ENCODE peak calls at places on chromosomes 16 and 17, in four cellular contexts. One of them, this sample, is unnamed.

GRCh38 chr16:59535298-59535697 is 801.2 kb upstream of the GOT2 start:
- DNase-seq in RWPE2: no peak
- DNase-seq in body of pancreas: no peak
- DNase-seq in tibial artery: no peak
- DNase-seq in this sample: no peak

GRCh38 chr17:45070809-45071208 is 9.7 kb downstream of the NMT1 start:
- DNase-seq in RWPE2: no peak
- DNase-seq in body of pancreas: no peak
- DNase-seq in tibial artery: no peak
- DNase-seq in this sample: no peak

GRCh38 chr17:44071198-44071520 is 624 bp downstream of the G6PC3 start:
- DNase-seq in RWPE2: no peak
- DNase-seq in body of pancreas: no peak
- DNase-seq in tibial artery: no peak
- DNase-seq in this sample: no peak

GRCh38 chr16:13997933-13998332 is 73.2 kb upstream of the MRTFB start:
- DNase-seq in RWPE2: no peak
- DNase-seq in body of pancreas: no peak
- DNase-seq in tibial artery: no peak
- DNase-seq in this sample: no peak

GRCh38 chr16:21554795-21555585 is 44.4 kb upstream of the METTL9 start:
- DNase-seq in RWPE2: peak; percentile 83
- DNase-seq in body of pancreas: peak; percentile 89
- DNase-seq in tibial artery: peak; percentile 93
- DNase-seq in this sample: peak; percentile 90

GRCh38 chr16:86087561-86088230 is 188.7 kb downstream of the IRF8 start:
- DNase-seq in RWPE2: peak; percentile 41
- DNase-seq in body of pancreas: peak; percentile 5
- DNase-seq in tibial artery: peak; percentile 55
- DNase-seq in this sample: no peak

GRCh38 chr17:42361781-42362186 is 26.5 kb downstream of the STAT3 start:
- DNase-seq in RWPE2: no peak
- DNase-seq in body of pancreas: no peak
- DNase-seq in tibial artery: no peak
- DNase-seq in this sample: no peak

GRCh38 chr17:29007456-29008455 is 1.9 kb upstream of the SEZ6 start:
- DNase-seq in RWPE2: no peak
- DNase-seq in body of pancreas: no peak
- DNase-seq in tibial artery: no peak
- DNase-seq in this sample: no peak

GRCh38 chr17:52027620-52028019 is 130.9 kb downstream of the CA10 start:
- DNase-seq in RWPE2: no peak
- DNase-seq in body of pancreas: no peak
- DNase-seq in tibial artery: no peak
- DNase-seq in this sample: no peak

GRCh38 chr16:1601489-1601888 is 10.4 kb downstream of the IFT140 start:
- DNase-seq in RWPE2: no peak
- DNase-seq in body of pancreas: no peak
- DNase-seq in tibial artery: no peak
- DNase-seq in this sample: peak; percentile 53

GRCh38 chr16:1597154-1597553 is 14.7 kb downstream of the IFT140 start:
- DNase-seq in RWPE2: no peak
- DNase-seq in body of pancreas: no peak
- DNase-seq in tibial artery: no peak
- DNase-seq in this sample: no peak

GRCh38 chr16:1592446-1592845 is 19.4 kb downstream of the IFT140 start:
- DNase-seq in RWPE2: no peak
- DNase-seq in body of pancreas: no peak
- DNase-seq in tibial artery: no peak
- DNase-seq in this sample: no peak

GRCh38 chr16:1601031-1601430 is 10.8 kb downstream of the IFT140 start:
- DNase-seq in RWPE2: no peak
- DNase-seq in body of pancreas: no peak
- DNase-seq in tibial artery: no peak
- DNase-seq in this sample: no peak

DNA sequence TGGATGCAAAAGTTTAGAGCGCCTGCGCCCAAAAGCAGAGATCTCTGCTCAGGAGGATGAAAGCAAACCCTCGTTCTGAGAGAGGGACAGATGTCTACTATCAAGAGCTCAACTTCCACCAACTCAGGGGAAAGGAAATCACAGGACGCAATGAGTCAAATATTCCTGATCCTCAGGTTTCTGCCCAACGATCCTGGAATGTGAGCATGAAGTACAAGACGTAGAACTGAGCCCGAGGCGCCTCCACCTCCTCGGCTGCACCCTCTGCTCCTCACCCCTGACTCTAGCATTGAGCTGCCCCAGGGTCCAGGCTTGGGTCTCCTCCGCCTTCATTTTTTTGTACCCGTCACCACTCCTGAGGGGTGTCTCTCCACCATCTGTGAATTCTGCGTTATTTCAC is 15.4 kb downstream of the IFT140 start:
- DNase-seq in RWPE2: no peak
- DNase-seq in body of pancreas: no peak
- DNase-seq in tibial artery: no peak
- DNase-seq in this sample: no peak
- H3K27ac ChIP-seq in RWPE2: no peak overlapping the region
- H3K27ac ChIP-seq in body of pancreas: no peak overlapping the region
- H3K27ac ChIP-seq in tibial artery: no peak overlapping the region
- H3K27ac ChIP-seq in this sample: no peak overlapping the region

DNA sequence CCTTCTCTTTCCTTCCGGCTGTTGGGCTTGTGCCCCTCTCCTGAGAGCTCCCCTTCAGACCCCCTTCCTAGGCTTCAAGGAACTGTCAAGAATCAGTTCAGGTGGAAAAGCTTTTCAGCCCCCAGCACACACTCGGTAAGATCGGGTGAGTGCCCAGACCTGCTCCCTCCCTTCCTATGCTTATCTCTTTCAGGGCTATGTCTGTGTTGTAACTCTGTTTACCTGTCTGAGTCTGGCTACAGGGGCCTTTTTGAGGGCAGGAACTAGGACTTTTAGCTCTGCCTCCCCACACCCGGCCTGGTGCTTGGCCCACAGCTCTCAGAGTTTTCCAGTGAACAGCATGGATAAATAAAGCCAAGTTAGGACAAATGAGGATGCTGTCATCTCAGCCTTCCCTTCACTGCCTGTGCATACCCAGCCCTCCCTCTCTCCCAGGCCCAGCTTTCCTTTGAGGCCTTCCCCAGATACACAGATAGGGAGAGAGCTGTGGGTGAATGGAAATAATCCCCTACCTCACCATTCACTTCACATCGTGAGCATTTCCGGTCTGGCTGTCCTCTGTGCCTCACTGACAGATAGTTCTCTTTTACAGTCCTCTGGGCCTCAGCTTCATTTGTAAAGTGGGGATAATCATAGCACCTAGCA is 5.7 kb upstream of the MRPS23 start:
- DNase-seq in RWPE2: no peak
- DNase-seq in body of pancreas: peak; percentile 58
- DNase-seq in tibial artery: peak; percentile 73
- DNase-seq in this sample: no peak
- H3K4me1 ChIP-seq in RWPE2: peaks cover 6% of the 10 kb centered on the region
- H3K4me1 ChIP-seq in body of pancreas: peaks cover 69% of the 10 kb centered on the region
- H3K4me1 ChIP-seq in tibial artery: peaks cover 40% of the 10 kb centered on the region
- H3K4me1 ChIP-seq in this sample: peaks cover 10% of the 10 kb centered on the region

GRCh38 chr16:424033-424622 is 1.3 kb upstream of the RAB11FIP3 start:
- DNase-seq in RWPE2: peak; percentile 83
- DNase-seq in body of pancreas: peak; percentile 80
- DNase-seq in tibial artery: peak; percentile 93
- DNase-seq in this sample: peak; percentile 69
- H3K27ac ChIP-seq in RWPE2: peak overlapping the region; percentile 95
- H3K27ac ChIP-seq in body of pancreas: peak overlapping the region; percentile 89
- H3K27ac ChIP-seq in tibial artery: peak overlapping the region; percentile 95
- H3K27ac ChIP-seq in this sample: peak overlapping the region; percentile 95

GRCh38 chr16:57070424-57070823 is 22.0 kb upstream of the CPNE2 start:
- DNase-seq in RWPE2: no peak
- DNase-seq in body of pancreas: no peak
- DNase-seq in tibial artery: no peak
- DNase-seq in this sample: no peak
- H3K4me1 ChIP-seq in RWPE2: peaks cover 9% of the 10 kb centered on the region
- H3K4me1 ChIP-seq in body of pancreas: no peaks in the 10 kb centered on the region
- H3K4me1 ChIP-seq in tibial artery: no peaks in the 10 kb centered on the region
- H3K4me1 ChIP-seq in this sample: no peaks in the 10 kb centered on the region

GRCh38 chr16:50065241-50065623 is 538 bp upstream of the HEATR3 start:
- DNase-seq in RWPE2: no peak
- DNase-seq in body of pancreas: no peak
- DNase-seq in tibial artery: no peak
- DNase-seq in this sample: no peak
- H3K27ac ChIP-seq in RWPE2: no peak overlapping the region
- H3K27ac ChIP-seq in body of pancreas: no peak overlapping the region
- H3K27ac ChIP-seq in tibial artery: peak overlapping the region; percentile 78
- H3K27ac ChIP-seq in this sample: no peak overlapping the region

DNA sequence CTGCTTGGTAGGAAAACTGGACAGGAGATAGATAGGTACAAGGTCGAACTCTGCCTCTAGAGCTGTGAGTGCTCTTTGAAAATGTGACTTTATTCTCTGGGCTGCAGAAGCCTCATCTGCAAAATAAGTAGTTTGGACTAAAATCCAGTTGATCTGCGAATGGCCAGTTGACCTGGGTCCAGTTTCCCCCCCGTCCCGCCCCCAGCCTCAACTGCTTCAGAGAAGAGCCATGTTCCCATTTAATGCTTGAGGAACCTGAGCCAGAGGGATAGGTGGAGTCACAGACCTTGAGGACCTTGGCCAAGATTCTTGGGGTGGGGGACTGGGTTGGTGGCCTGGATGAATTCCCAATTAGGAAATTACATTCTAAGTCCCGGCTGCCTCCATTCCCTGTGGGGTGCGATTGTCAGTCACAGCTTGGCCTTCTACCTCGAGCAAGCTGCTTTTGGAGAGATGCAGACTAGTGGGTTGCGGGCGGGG is 14.1 kb downstream of the TBX2 start:
- DNase-seq in RWPE2: peak; percentile 23
- DNase-seq in body of pancreas: no peak
- DNase-seq in tibial artery: no peak
- DNase-seq in this sample: peak; percentile 28
- H3K4me1 ChIP-seq in RWPE2: no peaks in the 10 kb centered on the region
- H3K4me1 ChIP-seq in body of pancreas: peaks cover 42% of the 10 kb centered on the region
- H3K4me1 ChIP-seq in tibial artery: peaks cover 67% of the 10 kb centered on the region
- H3K4me1 ChIP-seq in this sample: peaks cover 7% of the 10 kb centered on the region

DNA sequence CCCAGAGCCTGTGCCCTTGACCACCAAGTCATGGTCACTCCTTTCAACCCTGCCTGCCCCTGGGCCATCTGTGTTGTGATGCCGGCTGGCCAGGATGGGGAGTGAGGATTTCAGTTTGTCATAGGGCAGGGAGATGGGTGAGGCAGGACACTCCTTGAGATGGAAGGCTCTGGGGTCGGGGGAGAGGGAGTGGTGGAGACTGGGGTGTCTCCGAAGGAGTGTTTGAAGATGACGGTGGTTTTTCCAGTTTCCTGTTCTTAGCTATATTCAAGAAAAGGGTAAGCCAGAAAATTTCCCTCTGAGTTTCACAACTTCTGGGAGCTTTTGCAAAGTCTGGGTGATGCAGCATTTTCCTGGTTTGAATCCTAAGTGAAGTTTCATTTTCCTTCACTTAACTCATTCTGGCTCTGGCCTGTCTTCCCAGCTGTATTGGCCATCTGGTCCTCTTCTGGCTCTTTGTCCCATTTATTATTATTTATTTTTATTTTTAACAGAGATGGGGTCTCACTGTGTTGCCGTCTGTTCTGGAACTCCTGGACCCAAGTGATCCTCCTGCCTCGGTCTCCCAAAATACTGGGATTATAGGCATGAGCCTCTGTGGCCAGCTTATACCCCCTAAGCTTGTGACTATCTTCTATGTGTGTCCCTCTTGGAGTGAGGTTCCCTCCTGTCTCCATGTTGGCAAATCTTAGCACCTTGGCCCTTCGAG is 27.7 kb downstream of the ABCC1 start:
- DNase-seq in RWPE2: no peak
- DNase-seq in body of pancreas: no peak
- DNase-seq in tibial artery: no peak
- DNase-seq in this sample: no peak
- H3K27ac ChIP-seq in RWPE2: peak overlapping the region; percentile 37
- H3K27ac ChIP-seq in body of pancreas: no peak overlapping the region
- H3K27ac ChIP-seq in tibial artery: peak overlapping the region; percentile 71
- H3K27ac ChIP-seq in this sample: peak overlapping the region; percentile 14

DNA sequence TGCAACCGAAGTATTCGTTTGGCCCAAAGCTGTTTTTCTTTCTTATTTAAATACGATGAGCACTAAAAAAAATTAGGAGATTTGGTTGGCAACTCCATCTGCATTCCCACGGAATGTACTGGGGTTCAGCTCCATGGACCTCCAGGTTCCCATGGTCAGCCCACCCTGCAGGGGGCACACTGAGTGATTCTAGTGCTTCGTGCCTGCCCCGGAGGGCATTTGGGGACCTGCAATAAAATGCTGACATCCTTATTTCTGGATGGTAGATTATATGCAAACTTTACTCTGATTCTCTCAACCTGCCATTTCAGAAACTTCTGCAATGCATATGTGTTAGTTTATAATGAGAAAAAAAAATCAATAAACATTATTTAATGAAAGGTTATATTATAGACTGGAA is 339.4 kb downstream of the XYLT1 start:
- DNase-seq in RWPE2: no peak
- DNase-seq in body of pancreas: no peak
- DNase-seq in tibial artery: peak; percentile 39
- DNase-seq in this sample: no peak
- H3K4me1 ChIP-seq in RWPE2: no peaks in the 10 kb centered on the region
- H3K4me1 ChIP-seq in body of pancreas: no peaks in the 10 kb centered on the region
- H3K4me1 ChIP-seq in tibial artery: no peaks in the 10 kb centered on the region
- H3K4me1 ChIP-seq in this sample: no peaks in the 10 kb centered on the region